ENCODE peak calls at places on chromosomes 16 and 17, in eight cellular contexts. J, N, S, B, L, K, I and G are unnamed samples.

GRCh38 chr16:58243528-58244004 is 45.7 kb upstream of the CSNK2A2 start:
- DNase-seq in J (no peak), N (no peak), S (peak), B (no peak), L (peak), K (no peak), I (no peak), G (no peak)

GRCh38 chr16:61366006-61366405 is 670.2 kb downstream of the CDH8 start:
- DNase-seq in J (no peak), N (no peak), S (no peak), B (no peak), L (no peak), K (no peak), I (no peak), G (no peak)

GRCh38 chr16:75208861-75209505 is 2.0 kb upstream of the CTRB2 start:
- DNase-seq in J (no peak), N (no peak), S (no peak), B (no peak), L (peak), K (no peak), I (no peak), G (no peak)

GRCh38 chr16:70331588-70332358 is 14.9 kb upstream of the DDX19A start:
- DNase-seq in J (no peak), N (no peak), S (no peak), B (peak), L (no peak), K (no peak), I (no peak), G (no peak)

GRCh38 chr17:77530591-77530990 is 389.8 kb downstream of the SEC14L1 start:
- DNase-seq in J (no peak), N (no peak), S (no peak), B (no peak), L (no peak), K (no peak), I (no peak), G (no peak)

GRCh38 chr16:72371307-72372081 is 199.5 kb upstream of the PMFBP1 start:
- DNase-seq in J (no peak), N (no peak), S (no peak), B (no peak), L (no peak), K (no peak), I (no peak), G (peak)

GRCh38 chr16:88834670-88835069 is 22.1 kb downstream of the GALNS start:
- DNase-seq in J (no peak), N (no peak), S (no peak), B (no peak), L (no peak), K (no peak), I (no peak), G (no peak)

GRCh38 chr16:68369697-68370096 is 58.9 kb downstream of the PRMT7 start:
- DNase-seq in J (peak), N (peak), S (peak), B (no peak), L (no peak), K (no peak), I (no peak), G (no peak)

GRCh38 chr17:76479515-76480048 is 12.2 kb downstream of the AANAT start:
- DNase-seq in J (no peak), N (no peak), S (no peak), B (no peak), L (no peak), K (no peak), I (no peak), G (no peak)

GRCh38 chr17:13635951-13636350 is 34.2 kb upstream of the HS3ST3A1 start:
- DNase-seq in J (no peak), N (no peak), S (no peak), B (no peak), L (no peak), K (no peak), I (no peak), G (no peak)

GRCh38 chr16:71626858-71627213 is 852 bp downstream of the MARVELD3 start:
- DNase-seq in J (no peak), N (peak), S (peak), B (no peak), L (peak), K (peak), I (peak), G (no peak)

GRCh38 chr17:19421926-19422325 is 10.9 kb downstream of the RNF112 start:
- DNase-seq in J (no peak), N (no peak), S (no peak), B (no peak), L (no peak), K (no peak), I (no peak), G (no peak)

GRCh38 chr16:73447850-73448249 is 399.9 kb upstream of the ZFHX3 start:
- DNase-seq in J (no peak), N (no peak), S (no peak), B (no peak), L (no peak), K (no peak), I (no peak), G (no peak)

GRCh38 chr17:2025622-2026309 is 632 bp upstream of the RTN4RL1 start:
- DNase-seq in J (peak), N (peak), S (no peak), B (peak), L (peak), K (peak), I (peak), G (peak)

GRCh38 chr17:56886288-56886721 is 27.5 kb downstream of the TRIM25 start:
- DNase-seq in J (no peak), N (no peak), S (no peak), B (no peak), L (no peak), K (no peak), I (peak), G (no peak)

GRCh38 chr16:48354877-48355585 is 30.2 kb downstream of the SIAH1 start:
- DNase-seq in J (no peak), N (no peak), S (no peak), B (no peak), L (no peak), K (no peak), I (no peak), G (no peak)

GRCh38 chr16:74724820-74725549 is 24.3 kb upstream of the MLKL start:
- DNase-seq in J (no peak), N (no peak), S (no peak), B (no peak), L (no peak), K (no peak), I (no peak), G (peak)

GRCh38 chr17:74566132-74566753 is 1.1 kb downstream of the CD300H start:
- DNase-seq in J (peak), N (no peak), S (no peak), B (no peak), L (peak), K (peak), I (peak), G (peak)

GRCh38 chr16:11114366-11115164 is 141.4 kb downstream of the SOCS1 start:
- DNase-seq in J (no peak), N (no peak), S (no peak), B (no peak), L (no peak), K (no peak), I (no peak), G (no peak)

GRCh38 chr17:61827649-61828395 is 35.5 kb downstream of the BRIP1 start:
- DNase-seq in J (no peak), N (no peak), S (no peak), B (no peak), L (no peak), K (no peak), I (no peak), G (no peak)

GRCh38 chr17:77741109-77741508 is 217.4 kb upstream of the TNRC6C start:
- DNase-seq in J (no peak), N (no peak), S (no peak), B (no peak), L (no peak), K (no peak), I (no peak), G (no peak)

GRCh38 chr17:42422958-42423712 is at the start of gene CAVIN1:
- DNase-seq in J (peak), N (peak), S (peak), B (peak), L (peak), K (peak), I (peak), G (peak)
- TF ChIP-seq POLR2A in J (peak), N (peak), S (no peak), B (peak), L (peak), K (peak), I (peak), G (peak)

DNA sequence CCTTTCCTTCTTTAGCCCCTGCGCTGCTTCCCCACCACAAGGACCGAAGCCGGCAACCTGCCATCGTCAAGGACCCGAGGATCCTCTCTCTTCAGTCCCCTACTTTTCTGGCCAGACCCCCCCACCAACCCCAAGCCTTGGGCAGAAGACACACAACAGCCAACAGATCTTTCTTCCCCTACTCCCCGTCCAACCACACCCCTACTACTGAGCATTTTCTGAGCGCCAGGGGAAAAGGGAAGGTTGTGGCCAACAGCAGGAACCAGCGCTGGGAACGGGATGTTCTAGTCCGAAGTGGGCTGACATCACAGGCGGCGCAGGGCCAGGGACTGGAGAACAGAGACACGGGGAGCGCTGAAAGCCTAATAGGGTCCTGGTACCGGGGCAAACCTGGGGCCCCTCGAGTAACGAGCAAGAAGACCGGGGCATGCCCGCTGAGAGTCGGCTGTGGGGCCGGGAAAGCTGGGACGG is 528 bp downstream of the PER1 start:
- DNase-seq in J (peak), N (peak), S (no peak), B (peak), L (peak), K (no peak), I (peak), G (no peak)
- TF ChIP-seq POLR2A in J (no peak), N (no peak), S (no peak), B (peak), L (no peak), K (no peak), I (peak), G (no peak)

GRCh38 chr16:53519417-53520091 is 16.5 kb upstream of the AKTIP start:
- DNase-seq in J (no peak), N (no peak), S (no peak), B (no peak), L (no peak), K (no peak), I (no peak), G (no peak)

GRCh38 chr16:53515259-53515658 is 12.2 kb upstream of the AKTIP start:
- DNase-seq in J (peak), N (no peak), S (no peak), B (no peak), L (no peak), K (no peak), I (no peak), G (no peak)

GRCh38 chr16:53517851-53518250 is 14.8 kb upstream of the AKTIP start:
- DNase-seq in J (no peak), N (no peak), S (no peak), B (no peak), L (no peak), K (no peak), I (no peak), G (no peak)

GRCh38 chr16:53515811-53516210 is 12.8 kb upstream of the AKTIP start:
- DNase-seq in J (no peak), N (no peak), S (no peak), B (no peak), L (no peak), K (no peak), I (no peak), G (no peak)

GRCh38 chr16:53518550-53519416 is 15.8 kb upstream of the AKTIP start:
- DNase-seq in J (peak), N (no peak), S (peak), B (no peak), L (peak), K (no peak), I (peak), G (no peak)
- TF ChIP-seq POLR2A in J (no peak), N (no peak), S (peak), B (peak), L (no peak), K (no peak), I (no peak), G (no peak)

GRCh38 chr16:592518-593306 is 2.8 kb downstream of the RAB40C start:
- DNase-seq in J (no peak), N (peak), S (no peak), B (no peak), L (peak), K (no peak), I (peak), G (no peak)

GRCh38 chr16:595094-595528 is 5.2 kb downstream of the RAB40C start:
- DNase-seq in J (no peak), N (no peak), S (no peak), B (no peak), L (no peak), K (no peak), I (no peak), G (no peak)

GRCh38 chr16:591892-592517 is 2.1 kb downstream of the RAB40C start:
- DNase-seq in J (no peak), N (no peak), S (no peak), B (no peak), L (no peak), K (no peak), I (no peak), G (no peak)

GRCh38 chr16:593807-594206 is 3.9 kb downstream of the RAB40C start:
- DNase-seq in J (no peak), N (no peak), S (no peak), B (no peak), L (no peak), K (no peak), I (no peak), G (no peak)

GRCh38 chr16:593406-593805 is 3.5 kb downstream of the RAB40C start:
- DNase-seq in J (no peak), N (no peak), S (no peak), B (no peak), L (peak), K (no peak), I (peak), G (no peak)
- TF ChIP-seq POLR2A in J (no peak), N (no peak), S (no peak), B (no peak), L (peak), K (no peak), I (no peak), G (no peak)